ENCODE peak calls at places on chromosomes 2 and 18, in four cellular contexts. One of them, this sample, is unnamed.

GRCh38 chr18:46054956-46055831 is 16.9 kb downstream of the PSTPIP2 start:
- DNase-seq in stimulated activated CD4-positive, alpha-beta T cell treated with anti-CD3 and anti-CD28 coated beads, TNF-alpha, amount 100 ng/mL, for 4 hours: no peak
- DNase-seq in M059J: peak
- DNase-seq in uterus: no peak
- DNase-seq in this sample: no peak

GRCh38 chr2:46913471-46914381 is 1.9 kb downstream of the MCFD2 start:
- DNase-seq in stimulated activated CD4-positive, alpha-beta T cell treated with anti-CD3 and anti-CD28 coated beads, TNF-alpha, amount 100 ng/mL, for 4 hours: no peak
- DNase-seq in M059J: peak
- DNase-seq in uterus: no peak
- DNase-seq in this sample: peak

GRCh38 chr2:241863021-241863954 is 4.6 kb upstream of the PDCD1 start:
- DNase-seq in stimulated activated CD4-positive, alpha-beta T cell treated with anti-CD3 and anti-CD28 coated beads, TNF-alpha, amount 100 ng/mL, for 4 hours: peak
- DNase-seq in M059J: no peak
- DNase-seq in uterus: peak
- DNase-seq in this sample: peak

GRCh38 chr2:174009488-174010223 is 44.5 kb upstream of the SP3 start:
- DNase-seq in stimulated activated CD4-positive, alpha-beta T cell treated with anti-CD3 and anti-CD28 coated beads, TNF-alpha, amount 100 ng/mL, for 4 hours: no peak
- DNase-seq in M059J: peak
- DNase-seq in uterus: no peak
- DNase-seq in this sample: peak

GRCh38 chr18:78618726-78619125 is 360.9 kb upstream of the SALL3 start:
- DNase-seq in stimulated activated CD4-positive, alpha-beta T cell treated with anti-CD3 and anti-CD28 coated beads, TNF-alpha, amount 100 ng/mL, for 4 hours: no peak
- DNase-seq in M059J: no peak
- DNase-seq in uterus: no peak
- DNase-seq in this sample: no peak

GRCh38 chr18:78975699-78976098 is 3.9 kb upstream of the SALL3 start:
- DNase-seq in stimulated activated CD4-positive, alpha-beta T cell treated with anti-CD3 and anti-CD28 coated beads, TNF-alpha, amount 100 ng/mL, for 4 hours: no peak
- DNase-seq in M059J: no peak
- DNase-seq in uterus: no peak
- DNase-seq in this sample: no peak

GRCh38 chr2:162210385-162210784 is 32.9 kb downstream of the FAP start:
- DNase-seq in stimulated activated CD4-positive, alpha-beta T cell treated with anti-CD3 and anti-CD28 coated beads, TNF-alpha, amount 100 ng/mL, for 4 hours: no peak
- DNase-seq in M059J: no peak
- DNase-seq in uterus: no peak
- DNase-seq in this sample: peak

GRCh38 chr2:29113891-29114321 is 1.3 kb upstream of the CLIP4 start:
- DNase-seq in stimulated activated CD4-positive, alpha-beta T cell treated with anti-CD3 and anti-CD28 coated beads, TNF-alpha, amount 100 ng/mL, for 4 hours: no peak
- DNase-seq in M059J: peak
- DNase-seq in uterus: peak
- DNase-seq in this sample: peak

GRCh38 chr2:71563872-71564271 is 110.5 kb downstream of the DYSF start:
- DNase-seq in stimulated activated CD4-positive, alpha-beta T cell treated with anti-CD3 and anti-CD28 coated beads, TNF-alpha, amount 100 ng/mL, for 4 hours: no peak
- DNase-seq in M059J: peak
- DNase-seq in uterus: no peak
- DNase-seq in this sample: no peak

GRCh38 chr18:45086777-45087176 is 406.1 kb downstream of the SETBP1 start:
- DNase-seq in stimulated activated CD4-positive, alpha-beta T cell treated with anti-CD3 and anti-CD28 coated beads, TNF-alpha, amount 100 ng/mL, for 4 hours: no peak
- DNase-seq in M059J: no peak
- DNase-seq in uterus: no peak
- DNase-seq in this sample: no peak

GRCh38 chr2:184530959-184531358 is 67.4 kb upstream of the ZNF804A start:
- DNase-seq in stimulated activated CD4-positive, alpha-beta T cell treated with anti-CD3 and anti-CD28 coated beads, TNF-alpha, amount 100 ng/mL, for 4 hours: no peak
- DNase-seq in M059J: no peak
- DNase-seq in uterus: no peak
- DNase-seq in this sample: no peak

GRCh38 chr18:22865354-22866116 is 67.6 kb upstream of the RBBP8 start:
- DNase-seq in stimulated activated CD4-positive, alpha-beta T cell treated with anti-CD3 and anti-CD28 coated beads, TNF-alpha, amount 100 ng/mL, for 4 hours: no peak
- DNase-seq in M059J: no peak
- DNase-seq in uterus: no peak
- DNase-seq in this sample: no peak

GRCh38 chr2:32375228-32375892 is 18.5 kb downstream of the BIRC6 start:
- DNase-seq in stimulated activated CD4-positive, alpha-beta T cell treated with anti-CD3 and anti-CD28 coated beads, TNF-alpha, amount 100 ng/mL, for 4 hours: no peak
- DNase-seq in M059J: no peak
- DNase-seq in uterus: no peak
- DNase-seq in this sample: no peak

GRCh38 chr2:158600155-158600802 is 143.5 kb downstream of the PKP4 start:
- DNase-seq in stimulated activated CD4-positive, alpha-beta T cell treated with anti-CD3 and anti-CD28 coated beads, TNF-alpha, amount 100 ng/mL, for 4 hours: no peak
- DNase-seq in M059J: peak
- DNase-seq in uterus: no peak
- DNase-seq in this sample: peak

GRCh38 chr2:216083464-216084279 is 2.0 kb downstream of the TMEM169 start:
- DNase-seq in stimulated activated CD4-positive, alpha-beta T cell treated with anti-CD3 and anti-CD28 coated beads, TNF-alpha, amount 100 ng/mL, for 4 hours: no peak
- DNase-seq in M059J: peak
- DNase-seq in uterus: no peak
- DNase-seq in this sample: peak

GRCh38 chr2:134438371-134438770 is 184.5 kb downstream of the MGAT5 start:
- DNase-seq in stimulated activated CD4-positive, alpha-beta T cell treated with anti-CD3 and anti-CD28 coated beads, TNF-alpha, amount 100 ng/mL, for 4 hours: no peak
- DNase-seq in M059J: no peak
- DNase-seq in uterus: no peak
- DNase-seq in this sample: no peak

GRCh38 chr2:203740741-203741363 is 34.4 kb downstream of the CD28 start:
- DNase-seq in stimulated activated CD4-positive, alpha-beta T cell treated with anti-CD3 and anti-CD28 coated beads, TNF-alpha, amount 100 ng/mL, for 4 hours: peak
- DNase-seq in M059J: peak
- DNase-seq in uterus: no peak
- DNase-seq in this sample: peak

GRCh38 chr18:9989481-9989880 is 75.7 kb downstream of the VAPA start:
- DNase-seq in stimulated activated CD4-positive, alpha-beta T cell treated with anti-CD3 and anti-CD28 coated beads, TNF-alpha, amount 100 ng/mL, for 4 hours: no peak
- DNase-seq in M059J: no peak
- DNase-seq in uterus: no peak
- DNase-seq in this sample: no peak

GRCh38 chr2:211103989-211104388 is 547.6 kb downstream of the CPS1 start:
- DNase-seq in stimulated activated CD4-positive, alpha-beta T cell treated with anti-CD3 and anti-CD28 coated beads, TNF-alpha, amount 100 ng/mL, for 4 hours: no peak
- DNase-seq in M059J: peak
- DNase-seq in uterus: no peak
- DNase-seq in this sample: no peak

GRCh38 chr2:26043862-26044736 is 10.2 kb downstream of the RAB10 start:
- DNase-seq in stimulated activated CD4-positive, alpha-beta T cell treated with anti-CD3 and anti-CD28 coated beads, TNF-alpha, amount 100 ng/mL, for 4 hours: no peak
- DNase-seq in M059J: peak
- DNase-seq in uterus: no peak
- DNase-seq in this sample: peak

GRCh38 chr18:74517236-74517630 is 17.1 kb upstream of the CNDP1 start:
- DNase-seq in stimulated activated CD4-positive, alpha-beta T cell treated with anti-CD3 and anti-CD28 coated beads, TNF-alpha, amount 100 ng/mL, for 4 hours: no peak
- DNase-seq in M059J: no peak
- DNase-seq in uterus: no peak
- DNase-seq in this sample: no peak

GRCh38 chr2:176934869-176935415 is 277.7 kb upstream of the HNRNPA3 start:
- DNase-seq in stimulated activated CD4-positive, alpha-beta T cell treated with anti-CD3 and anti-CD28 coated beads, TNF-alpha, amount 100 ng/mL, for 4 hours: no peak
- DNase-seq in M059J: no peak
- DNase-seq in uterus: peak
- DNase-seq in this sample: no peak

GRCh38 chr2:66555076-66555475 is 120.2 kb downstream of the MEIS1 start:
- DNase-seq in stimulated activated CD4-positive, alpha-beta T cell treated with anti-CD3 and anti-CD28 coated beads, TNF-alpha, amount 100 ng/mL, for 4 hours: no peak
- DNase-seq in M059J: no peak
- DNase-seq in uterus: no peak
- DNase-seq in this sample: peak

GRCh38 chr2:110819711-110820110 is 87.3 kb downstream of the ACOXL start:
- DNase-seq in stimulated activated CD4-positive, alpha-beta T cell treated with anti-CD3 and anti-CD28 coated beads, TNF-alpha, amount 100 ng/mL, for 4 hours: no peak
- DNase-seq in M059J: no peak
- DNase-seq in uterus: no peak
- DNase-seq in this sample: no peak